ENCODE peak calls at places on chromosomes 5 and 9, in six cellular contexts. Y, R, Z, K, L and F are unnamed samples.

GRCh38 chr5:137933491-137933911 is 44.2 kb downstream of the PKD2L2 start:
- DNase-seq in Y (no peak), R (no peak), Z (no peak), K (no peak), L (no peak), F (no peak)

GRCh38 chr5:132202711-132203463 is 24.8 kb downstream of the P4HA2 start:
- DNase-seq in Y (no peak), R (no peak), Z (no peak), K (no peak), L (no peak), F (no peak)

GRCh38 chr9:81687521-81688261 is 1.7 kb downstream of the TLE1 start:
- DNase-seq in Y (peak), R (no peak), Z (no peak), K (no peak), L (peak), F (peak)

GRCh38 chr9:120510816-120511215 is 69.2 kb downstream of the CDK5RAP2 start:
- DNase-seq in Y (no peak), R (no peak), Z (no peak), K (no peak), L (no peak), F (no peak)

GRCh38 chr5:111454198-111454606 is 58.1 kb downstream of the STARD4 start:
- DNase-seq in Y (no peak), R (no peak), Z (no peak), K (no peak), L (no peak), F (no peak)

GRCh38 chr9:91379461-91379860 is 17.7 kb upstream of the AUH start:
- DNase-seq in Y (no peak), R (no peak), Z (no peak), K (no peak), L (no peak), F (no peak)

GRCh38 chr9:27426717-27427645 is 97.1 kb upstream of the IFNK start:
- DNase-seq in Y (no peak), R (no peak), Z (no peak), K (no peak), L (peak), F (no peak)

GRCh38 chr5:140261403-140262171 is 41.3 kb downstream of the PFDN1 start:
- DNase-seq in Y (peak), R (no peak), Z (no peak), K (peak), L (peak), F (peak)

GRCh38 chr9:91196103-91196761 is 165.5 kb downstream of the AUH start:
- DNase-seq in Y (no peak), R (no peak), Z (no peak), K (no peak), L (no peak), F (no peak)

GRCh38 chr5:60677831-60678664 is 21.9 kb downstream of the DEPDC1B start:
- DNase-seq in Y (no peak), R (no peak), Z (peak), K (no peak), L (no peak), F (no peak)

GRCh38 chr9:94746541-94747505 is 20.3 kb downstream of the AOPEP start:
- DNase-seq in Y (no peak), R (no peak), Z (no peak), K (no peak), L (no peak), F (no peak)

GRCh38 chr5:133939668-133940067 is 28.8 kb downstream of the C5orf15 start:
- DNase-seq in Y (no peak), R (no peak), Z (no peak), K (no peak), L (no peak), F (no peak)

GRCh38 chr9:38671372-38671731 is 48.6 kb downstream of the FAM240B start:
- DNase-seq in Y (no peak), R (no peak), Z (no peak), K (no peak), L (no peak), F (no peak)

GRCh38 chr5:147404706-147405105 is 105.2 kb downstream of the DPYSL3 start:
- DNase-seq in Y (no peak), R (no peak), Z (no peak), K (no peak), L (no peak), F (no peak)

GRCh38 chr5:60161340-60161934 is 267.9 kb upstream of the PDE4D start:
- DNase-seq in Y (no peak), R (no peak), Z (no peak), K (peak), L (no peak), F (no peak)

GRCh38 chr9:134541373-134541747 is 100.2 kb upstream of the COL5A1 start:
- DNase-seq in Y (no peak), R (no peak), Z (no peak), K (no peak), L (no peak), F (peak)

GRCh38 chr9:130987738-130988399 is 21.1 kb upstream of the LAMC3 start:
- DNase-seq in Y (no peak), R (no peak), Z (no peak), K (no peak), L (no peak), F (no peak)

GRCh38 chr9:130893250-130894101 is 3.1 kb downstream of the QRFP start:
- DNase-seq in Y (peak), R (no peak), Z (no peak), K (no peak), L (no peak), F (peak)

GRCh38 chr9:107637421-107638420 is 148.2 kb upstream of the KLF4 start:
- DNase-seq in Y (peak), R (no peak), Z (no peak), K (no peak), L (peak), F (peak)

GRCh38 chr9:131121346-131121745 is 4.0 kb upstream of the NUP214 start:
- DNase-seq in Y (no peak), R (no peak), Z (no peak), K (no peak), L (no peak), F (no peak)

GRCh38 chr9:113609562-113610318 is 146.2 kb downstream of the RGS3 start:
- DNase-seq in Y (peak), R (no peak), Z (no peak), K (no peak), L (peak), F (peak)

GRCh38 chr5:177982072-177982727 is 13.8 kb downstream of the PROP1 start:
- DNase-seq in Y (no peak), R (peak), Z (no peak), K (no peak), L (no peak), F (no peak)

GRCh38 chr5:146032911-146033310 is 72.5 kb downstream of the PLAC8L1 start:
- DNase-seq in Y (no peak), R (no peak), Z (no peak), K (no peak), L (no peak), F (no peak)

GRCh38 chr9:114677418-114677817 is 4.6 kb downstream of the TEX48 start:
- DNase-seq in Y (no peak), R (peak), Z (no peak), K (no peak), L (peak), F (no peak)

GRCh38 chr9:135105938-135106491 is 18.5 kb downstream of the OLFM1 start:
- DNase-seq in Y (no peak), R (no peak), Z (no peak), K (no peak), L (no peak), F (no peak)

GRCh38 chr5:168076561-168076991 is 214.9 kb upstream of the WWC1 start:
- DNase-seq in Y (peak), R (peak), Z (no peak), K (no peak), L (peak), F (no peak)

GRCh38 chr5:156386976-156387375 is 60.0 kb downstream of the SGCD start:
- DNase-seq in Y (no peak), R (no peak), Z (no peak), K (no peak), L (no peak), F (no peak)

GRCh38 chr9:125949247-125949646 is 202.1 kb downstream of the PBX3 start:
- DNase-seq in Y (no peak), R (no peak), Z (no peak), K (no peak), L (no peak), F (no peak)

GRCh38 chr5:33195431-33196128 is 245.2 kb upstream of the TARS1 start:
- DNase-seq in Y (no peak), R (no peak), Z (no peak), K (no peak), L (no peak), F (no peak)

GRCh38 chr9:88052446-88052845 is 78.1 kb upstream of the CDK20 start:
- DNase-seq in Y (no peak), R (no peak), Z (no peak), K (no peak), L (no peak), F (no peak)

GRCh38 chr5:176490291-176490690 is 42.1 kb downstream of the FAF2 start:
- DNase-seq in Y (no peak), R (no peak), Z (no peak), K (no peak), L (no peak), F (no peak)

GRCh38 chr9:101028346-101029299 is at the start of gene PLPPR1:
- DNase-seq in Y (peak), R (no peak), Z (no peak), K (no peak), L (peak), F (peak)

GRCh38 chr9:76521906-76522305 is 62.9 kb downstream of the GCNT1 start:
- DNase-seq in Y (no peak), R (no peak), Z (no peak), K (no peak), L (peak), F (no peak)

GRCh38 chr5:10746711-10747110 is 14.3 kb downstream of the DAP start:
- DNase-seq in Y (no peak), R (no peak), Z (no peak), K (no peak), L (peak), F (no peak)

GRCh38 chr5:43040287-43041098 is at the start of gene ANXA2R:
- DNase-seq in Y (peak), R (peak), Z (peak), K (peak), L (peak), F (peak)

GRCh38 chr5:133496631-133497030 is 115.7 kb downstream of the FSTL4 start:
- DNase-seq in Y (no peak), R (no peak), Z (no peak), K (no peak), L (no peak), F (no peak)

GRCh38 chr9:20854444-20854843 is 170.4 kb downstream of the FOCAD start:
- DNase-seq in Y (no peak), R (no peak), Z (no peak), K (no peak), L (no peak), F (no peak)

DNA sequence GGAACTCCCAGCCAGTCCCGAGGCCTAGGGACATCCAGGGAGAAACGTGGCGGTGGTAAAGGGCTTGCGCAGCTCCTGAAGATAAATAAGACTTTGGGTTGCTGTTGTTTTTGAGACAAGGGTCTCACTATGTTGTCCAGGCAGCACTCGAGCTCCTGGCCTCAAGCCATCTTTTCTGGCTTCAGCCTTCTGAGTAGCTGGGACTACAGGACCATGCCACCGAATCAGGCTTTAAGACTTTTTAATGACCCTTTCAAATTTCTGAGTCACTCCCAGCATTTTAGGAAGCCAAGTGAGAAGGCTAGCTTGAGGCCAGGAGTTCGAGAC is 704 bp upstream of the GNE start:
- DNase-seq in Y (no peak), R (no peak), Z (no peak), K (no peak), L (peak), F (peak)
- H3K4me3 ChIP-seq in Y (peak), R (peak), Z (peak), K (peak), L (peak), F (peak)

DNA sequence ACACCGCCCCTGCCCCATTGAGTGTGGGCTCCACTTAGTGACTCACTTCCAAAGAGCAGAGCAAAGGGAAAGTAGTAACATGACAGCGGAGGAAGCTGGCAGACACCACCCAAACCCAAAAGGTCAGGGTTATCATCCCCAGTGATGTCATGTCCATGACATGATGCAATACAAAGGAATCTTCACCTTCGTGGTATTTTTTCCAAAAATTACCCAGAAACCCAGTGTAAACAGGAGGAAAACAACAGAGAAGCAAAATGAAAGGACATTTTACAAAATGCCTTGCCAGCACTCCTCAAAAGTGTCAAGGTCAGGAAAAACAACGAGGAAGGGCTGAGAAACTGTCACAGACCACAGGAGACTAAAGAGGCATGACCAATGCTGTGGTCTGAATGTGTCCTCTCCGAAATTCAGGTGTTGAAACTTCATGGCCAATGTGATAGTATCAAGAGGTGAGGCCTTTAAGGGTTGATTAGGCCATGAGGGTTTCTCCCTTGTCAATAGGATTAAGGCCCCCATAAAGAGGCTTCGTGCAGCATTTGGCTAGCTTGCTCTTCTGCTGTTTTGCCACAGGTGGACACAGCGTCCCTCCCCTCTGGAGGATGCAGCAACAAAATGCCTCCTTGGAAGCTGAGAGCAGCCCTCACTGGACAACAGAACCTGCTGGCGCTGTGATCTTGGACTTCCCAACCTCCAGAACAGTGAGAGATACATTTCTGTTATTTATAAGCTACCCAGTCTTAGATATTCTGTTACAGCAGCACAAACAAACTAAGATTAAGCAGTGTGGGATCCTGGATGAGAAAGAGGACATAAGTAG is 30.5 kb upstream of the MED10 start:
- DNase-seq in Y (no peak), R (no peak), Z (no peak), K (no peak), L (no peak), F (no peak)
- H3K4me3 ChIP-seq in Y (no peak), R (no peak), Z (no peak), K (no peak), L (no peak), F (no peak)

GRCh38 chr9:72297516-72297915 is 67.5 kb downstream of the ZFAND5 start:
- DNase-seq in Y (no peak), R (no peak), Z (no peak), K (no peak), L (no peak), F (no peak)

GRCh38 chr9:72290311-72290710 is 74.7 kb downstream of the ZFAND5 start:
- DNase-seq in Y (no peak), R (no peak), Z (no peak), K (no peak), L (no peak), F (no peak)

GRCh38 chr9:72294952-72295351 is 70.1 kb downstream of the ZFAND5 start:
- DNase-seq in Y (no peak), R (no peak), Z (no peak), K (no peak), L (no peak), F (no peak)

GRCh38 chr9:72292184-72292787 is 72.7 kb downstream of the ZFAND5 start:
- DNase-seq in Y (no peak), R (no peak), Z (no peak), K (no peak), L (no peak), F (no peak)

GRCh38 chr9:72292874-72293607 is 72.0 kb downstream of the ZFAND5 start:
- DNase-seq in Y (no peak), R (no peak), Z (no peak), K (peak), L (no peak), F (no peak)
- H3K4me3 ChIP-seq in Y (no peak), R (no peak), Z (no peak), K (no peak), L (no peak), F (no peak)

GRCh38 chr9:106288689-106289088 is 574.3 kb upstream of the ZNF462 start:
- DNase-seq in Y (no peak), R (no peak), Z (no peak), K (no peak), L (no peak), F (no peak)

GRCh38 chr9:106286249-106286648 is 576.7 kb upstream of the ZNF462 start:
- DNase-seq in Y (no peak), R (no peak), Z (no peak), K (peak), L (no peak), F (no peak)

GRCh38 chr9:106284300-106284699 is 578.7 kb upstream of the ZNF462 start:
- DNase-seq in Y (no peak), R (no peak), Z (no peak), K (no peak), L (no peak), F (no peak)

GRCh38 chr9:106287108-106287631 is 575.8 kb upstream of the ZNF462 start:
- DNase-seq in Y (no peak), R (no peak), Z (no peak), K (no peak), L (peak), F (no peak)
- H3K4me3 ChIP-seq in Y (peak), R (no peak), Z (no peak), K (no peak), L (no peak), F (peak)

GRCh38 chr9:128094166-128094949 is 26.3 kb downstream of the SLC25A25 start:
- DNase-seq in Y (peak), R (peak), Z (peak), K (peak), L (peak), F (peak)

GRCh38 chr9:128092199-128092977 is 24.4 kb downstream of the SLC25A25 start:
- DNase-seq in Y (no peak), R (no peak), Z (no peak), K (no peak), L (no peak), F (no peak)

GRCh38 chr9:128091571-128091970 is 23.5 kb downstream of the SLC25A25 start:
- DNase-seq in Y (no peak), R (no peak), Z (no peak), K (no peak), L (no peak), F (no peak)

GRCh38 chr9:128091144-128091543 is 23.1 kb downstream of the SLC25A25 start:
- DNase-seq in Y (peak), R (no peak), Z (no peak), K (no peak), L (peak), F (peak)

DNA sequence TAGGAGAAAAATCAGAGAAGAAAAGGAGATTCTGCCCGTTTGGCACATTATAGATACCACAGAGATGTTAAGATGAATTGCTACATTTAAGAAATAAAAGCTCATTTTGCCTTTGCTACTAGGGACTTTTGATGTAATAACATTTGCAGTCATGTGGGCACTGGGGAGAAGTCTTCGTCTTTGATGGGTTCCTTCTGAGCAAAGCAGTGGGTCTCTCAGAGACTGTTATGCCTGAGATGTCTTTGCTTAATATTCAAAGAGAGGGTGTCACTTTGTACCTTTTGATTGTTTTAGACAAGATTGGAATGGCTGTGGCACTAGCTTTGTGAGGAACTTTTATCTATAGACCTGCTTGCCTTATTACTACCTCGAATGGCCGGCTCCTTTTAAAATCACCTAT is 25.0 kb downstream of the SLC25A25 start:
- DNase-seq in Y (no peak), R (no peak), Z (no peak), K (no peak), L (no peak), F (no peak)
- H3K4me3 ChIP-seq in Y (no peak), R (no peak), Z (no peak), K (no peak), L (no peak), F (no peak)